ENCODE peak calls at places on chromosomes 1 and 21, in five cellular contexts. M is IMR-90, A is A549, S is HepG2, Y is H1. C is an unnamed sample.

GRCh38 chr21:41167348-41168342 is at the start of gene BACE2:
- DNase-seq in M (peak), A (peak), S (no peak), Y (peak), C (peak)

GRCh38 chr1:60571811-60572210 is 498.2 kb upstream of the C1orf87 start:
- DNase-seq in M (no peak), A (no peak), S (no peak), Y (no peak), C (no peak)

GRCh38 chr1:215793210-215793609 is 226.1 kb downstream of the KCTD3 start:
- DNase-seq in M (peak), A (no peak), S (no peak), Y (no peak), C (no peak)

GRCh38 chr1:99727575-99728190 is 38.8 kb downstream of the FRRS1 start:
- DNase-seq in M (peak), A (no peak), S (no peak), Y (no peak), C (no peak)

GRCh38 chr1:179229214-179230140 is at the start of gene ABL2:
- DNase-seq in M (no peak), A (peak), S (peak), Y (peak), C (peak)

GRCh38 chr1:112855152-112855836 is 100.7 kb downstream of the SLC16A1 start:
- DNase-seq in M (no peak), A (no peak), S (no peak), Y (no peak), C (no peak)

GRCh38 chr1:196372896-196373536 is 235.2 kb downstream of the KCNT2 start:
- DNase-seq in M (peak), A (peak), S (peak), Y (no peak), C (peak)

GRCh38 chr1:165060285-165060793 is 296.2 kb downstream of the LMX1A start:
- DNase-seq in M (no peak), A (peak), S (no peak), Y (no peak), C (no peak)

GRCh38 chr1:155127672-155128468 is at the start of gene EFNA1:
- DNase-seq in M (no peak), A (peak), S (peak), Y (peak), C (peak)

GRCh38 chr1:24920155-24920925 is 9.7 kb downstream of the RUNX3 start:
- DNase-seq in M (peak), A (no peak), S (no peak), Y (no peak), C (peak)

GRCh38 chr1:164733070-164733469 is 174.1 kb downstream of the PBX1 start:
- DNase-seq in M (peak), A (peak), S (no peak), Y (no peak), C (no peak)

GRCh38 chr1:152566681-152567080 is at the start of gene LCE3E:
- DNase-seq in M (no peak), A (no peak), S (no peak), Y (no peak), C (no peak)

GRCh38 chr1:246460411-246460810 is 46.7 kb downstream of the SMYD3 start:
- DNase-seq in M (no peak), A (no peak), S (no peak), Y (no peak), C (no peak)

GRCh38 chr21:42594616-42595280 is 58.7 kb upstream of the PDE9A start:
- DNase-seq in M (no peak), A (no peak), S (no peak), Y (no peak), C (no peak)

GRCh38 chr1:109214695-109215623 is 1.2 kb downstream of the SARS1 start:
- DNase-seq in M (peak), A (peak), S (peak), Y (no peak), C (peak)

GRCh38 chr1:109216662-109217061 is 2.9 kb downstream of the SARS1 start:
- DNase-seq in M (no peak), A (no peak), S (no peak), Y (no peak), C (no peak)

GRCh38 chr1:109210058-109210457 is 3.7 kb upstream of the SARS1 start:
- DNase-seq in M (no peak), A (no peak), S (no peak), Y (no peak), C (no peak)

GRCh38 chr1:109213345-109213823 is 334 bp upstream of the SARS1 start:
- DNase-seq in M (no peak), A (no peak), S (no peak), Y (no peak), C (no peak)

GRCh38 chr1:109213824-109214693 is at the start of gene SARS1:
- DNase-seq in M (peak), A (peak), S (peak), Y (peak), C (peak)
- TF ChIP-seq POLR2A in M (peak), A (peak), S (peak), Y (peak), C (peak)

DNA sequence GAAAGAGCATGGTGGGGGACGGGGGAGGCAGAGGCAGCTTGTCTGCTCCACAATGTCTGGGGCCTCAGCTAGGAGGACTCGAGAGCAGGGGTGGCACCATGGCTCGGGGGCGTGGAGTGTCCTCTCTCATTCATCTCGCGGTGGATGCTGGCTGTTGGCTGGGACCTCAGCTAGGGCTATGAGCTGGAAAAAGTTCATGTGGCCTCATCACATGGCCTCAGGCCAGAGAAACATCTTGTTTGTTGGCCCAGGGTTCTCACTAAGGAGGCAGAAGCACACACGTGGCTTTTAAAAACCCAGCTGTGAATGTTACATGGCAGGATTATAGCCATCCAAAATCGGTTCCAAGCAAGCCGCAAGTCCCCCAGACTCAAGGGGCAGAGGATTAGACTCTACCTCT is 6.2 kb upstream of the CENPS start:
- DNase-seq in M (peak), A (peak), S (no peak), Y (no peak), C (peak)
- TF ChIP-seq MAFK in M (no peak), A (no peak), S (no peak), Y (no peak), C (no peak)

GRCh38 chr1:159923203-159924024 is 1.9 kb downstream of the TAGLN2 start:
- DNase-seq in M (peak), A (peak), S (peak), Y (peak), C (peak)

GRCh38 chr1:159924025-159924790 is 1.1 kb downstream of the TAGLN2 start:
- DNase-seq in M (peak), A (peak), S (peak), Y (no peak), C (peak)

GRCh38 chr1:159921700-159922498 is 3.4 kb downstream of the TAGLN2 start:
- DNase-seq in M (peak), A (no peak), S (no peak), Y (no peak), C (peak)

GRCh38 chr1:159921251-159921650 is 4.1 kb downstream of the TAGLN2 start:
- DNase-seq in M (peak), A (no peak), S (no peak), Y (no peak), C (no peak)

DNA sequence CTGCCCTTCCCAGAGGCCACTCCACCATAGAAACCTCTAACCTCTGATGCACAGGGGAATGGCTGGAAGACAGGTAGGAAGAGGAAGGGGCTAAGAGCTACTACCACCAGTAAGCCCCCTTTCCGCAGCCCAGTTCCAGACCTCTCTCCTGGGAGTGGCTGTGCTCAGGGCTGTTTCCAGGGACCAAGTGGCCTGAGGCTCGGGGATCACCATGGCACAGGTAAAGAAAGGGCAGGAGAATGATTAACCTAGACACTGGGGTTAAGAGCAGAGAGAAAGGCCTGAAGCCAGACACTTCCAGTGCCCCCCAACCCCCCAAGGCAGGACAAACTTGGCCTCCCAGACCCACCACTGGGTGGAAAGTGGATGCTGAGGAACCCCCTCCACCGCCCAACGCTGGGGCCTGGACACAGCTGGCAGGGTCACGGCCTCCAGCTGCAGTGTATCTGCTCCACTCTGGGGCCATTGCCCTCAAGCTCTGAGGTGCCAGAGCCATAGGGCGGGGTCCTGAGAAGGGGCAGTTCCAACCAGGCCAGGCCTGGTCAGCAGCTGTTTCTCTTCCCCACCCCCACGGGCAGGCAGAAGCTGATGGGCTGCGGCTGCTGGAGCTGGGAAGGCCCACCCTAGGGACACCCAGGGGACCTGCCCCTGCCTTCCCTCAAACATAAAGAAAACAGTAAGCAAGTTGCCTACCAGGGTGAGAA is 2.7 kb downstream of the TAGLN2 start:
- DNase-seq in M (peak), A (peak), S (no peak), Y (no peak), C (peak)
- TF ChIP-seq POLR2A in M (no peak), A (no peak), S (no peak), Y (no peak), C (no peak)

GRCh38 chr1:198499588-198499987 is 40.9 kb downstream of the ATP6V1G3 start:
- DNase-seq in M (peak), A (no peak), S (no peak), Y (no peak), C (no peak)
- TF ChIP-seq MAFK in M (no peak), A (no peak), S (no peak), Y (no peak), C (no peak)

GRCh38 chr1:98055457-98055856 is 134.6 kb upstream of the DPYD start:
- DNase-seq in M (no peak), A (no peak), S (no peak), Y (no peak), C (no peak)

GRCh38 chr1:98056781-98057180 is 135.9 kb upstream of the DPYD start:
- DNase-seq in M (no peak), A (no peak), S (no peak), Y (no peak), C (no peak)

GRCh38 chr1:98054786-98055185 is 134.0 kb upstream of the DPYD start:
- DNase-seq in M (no peak), A (no peak), S (no peak), Y (no peak), C (no peak)

GRCh38 chr1:98053471-98054366 is 132.9 kb upstream of the DPYD start:
- DNase-seq in M (peak), A (peak), S (peak), Y (peak), C (peak)

GRCh38 chr1:98054367-98054701 is 133.5 kb upstream of the DPYD start:
- DNase-seq in M (no peak), A (no peak), S (no peak), Y (no peak), C (no peak)
- TF ChIP-seq POLR2A in M (no peak), A (no peak), S (no peak), Y (no peak), C (no peak)

C was measured in K562.